ENCODE peak calls at places on chromosomes 5 and 9, in four cellular contexts. G, W, K and P are unnamed samples.
A peak's percentile ranks its signal among the peaks of the same experiment; 100 is the strongest.

GRCh38 chr9:117733465-117733864 is 29.3 kb downstream of the TLR4 start:
- DNase-seq in G (no peak), W (no peak), K (no peak), P (no peak)

GRCh38 chr5:173020154-173020581 is 36.0 kb upstream of the CREBRF start:
- DNase-seq in G (no peak), W (no peak), K (no peak), P (no peak)

GRCh38 chr5:126124706-126125345 is 298.4 kb upstream of the GRAMD2B start:
- DNase-seq in G (no peak), W (no peak), K (no peak), P (no peak)

GRCh38 chr5:149268928-149269557 is 2.6 kb upstream of the AFAP1L1 start:
- DNase-seq in G (peak; percentile 77), W (no peak), K (no peak), P (peak; percentile 49)

GRCh38 chr9:17597977-17598376 is 19.1 kb downstream of the SH3GL2 start:
- DNase-seq in G (no peak), W (no peak), K (no peak), P (no peak)

GRCh38 chr9:105089874-105090273 is 154.6 kb upstream of the SLC44A1 start:
- DNase-seq in G (no peak), W (no peak), K (no peak), P (no peak)

GRCh38 chr9:76610009-76610352 is 151.0 kb downstream of the GCNT1 start:
- DNase-seq in G (no peak), W (no peak), K (no peak), P (no peak)

GRCh38 chr9:35349287-35349990 is 140.5 kb upstream of the RUSC2 start:
- DNase-seq in G (no peak), W (no peak), K (no peak), P (no peak)

GRCh38 chr5:88952996-88953643 is 70.1 kb upstream of the MEF2C start:
- DNase-seq in G (no peak), W (no peak), K (no peak), P (no peak)

GRCh38 chr9:128825923-128826702 is 3.5 kb downstream of the SPOUT1 start:
- DNase-seq in G (peak; percentile 57), W (peak; percentile 32), K (no peak), P (no peak)

GRCh38 chr9:71073494-71073893 is 47.9 kb downstream of the TRPM3 start:
- DNase-seq in G (no peak), W (no peak), K (no peak), P (no peak)

GRCh38 chr5:154834045-154834444 is 16.4 kb downstream of the FAXDC2 start:
- DNase-seq in G (no peak), W (no peak), K (no peak), P (peak; percentile 68)

GRCh38 chr5:145978672-145979071 is 42.3 kb downstream of the SH3RF2 start:
- DNase-seq in G (no peak), W (no peak), K (no peak), P (no peak)

GRCh38 chr9:132694144-132694543 is 23.9 kb downstream of the GTF3C4 start:
- DNase-seq in G (peak; percentile 28), W (no peak), K (no peak), P (no peak)

GRCh38 chr5:112210430-112211005 is 208.6 kb downstream of the EPB41L4A start:
- DNase-seq in G (no peak), W (peak; percentile 38), K (no peak), P (peak; percentile 37)

GRCh38 chr5:87541668-87542067 is 128.9 kb upstream of the CCNH start:
- DNase-seq in G (no peak), W (no peak), K (no peak), P (no peak)

GRCh38 chr5:87541033-87541432 is 128.3 kb upstream of the CCNH start:
- DNase-seq in G (no peak), W (peak; percentile 16), K (no peak), P (no peak)

GRCh38 chr5:87536365-87536764 is 123.6 kb upstream of the CCNH start:
- DNase-seq in G (no peak), W (no peak), K (no peak), P (no peak)

GRCh38 chr5:87539839-87540238 is 127.1 kb upstream of the CCNH start:
- DNase-seq in G (no peak), W (no peak), K (no peak), P (no peak)
- TF ChIP-seq MAX in G (no peak), W (no peak), K (no peak), P (no peak)

DNA sequence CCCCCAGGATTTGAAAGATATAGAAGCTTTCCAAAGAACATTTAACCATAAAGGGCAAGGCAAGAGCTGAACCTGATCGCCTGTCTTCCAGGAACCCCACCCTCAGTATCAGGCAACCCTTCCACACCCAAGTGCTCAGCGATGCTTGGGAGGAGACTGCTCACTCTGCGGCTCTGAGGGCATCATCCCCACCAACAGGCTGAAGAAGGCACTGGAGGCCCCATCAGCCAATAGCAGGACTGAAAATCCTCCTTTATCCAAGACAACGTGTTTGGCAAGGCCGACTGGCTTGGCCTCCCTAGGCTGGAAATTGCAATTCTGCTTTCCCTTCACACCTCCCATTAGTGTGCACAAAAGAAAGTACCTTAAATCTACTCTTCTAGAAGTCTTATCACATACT is 1.4 kb upstream of the PPP2CA start:
- DNase-seq in G (peak; percentile 39), W (peak; percentile 53), K (no peak), P (peak; percentile 25)
- TF ChIP-seq CREM in G (no peak), W (no peak), K (no peak), P (no peak)

GRCh38 chr5:77168187-77168883 is 42.1 kb upstream of the PDE8B start:
- DNase-seq in G (no peak), W (no peak), K (no peak), P (no peak)
- TF ChIP-seq MAX in G (no peak), W (no peak), K (no peak), P (no peak)

GRCh38 chr9:93098236-93098946 is 2.4 kb downstream of the CARD19 start:
- DNase-seq in G (no peak), W (no peak), K (no peak), P (peak; percentile 68)
- TF ChIP-seq CREM in G (peak; percentile 21), W (no peak), K (no peak), P (no peak)

DNA sequence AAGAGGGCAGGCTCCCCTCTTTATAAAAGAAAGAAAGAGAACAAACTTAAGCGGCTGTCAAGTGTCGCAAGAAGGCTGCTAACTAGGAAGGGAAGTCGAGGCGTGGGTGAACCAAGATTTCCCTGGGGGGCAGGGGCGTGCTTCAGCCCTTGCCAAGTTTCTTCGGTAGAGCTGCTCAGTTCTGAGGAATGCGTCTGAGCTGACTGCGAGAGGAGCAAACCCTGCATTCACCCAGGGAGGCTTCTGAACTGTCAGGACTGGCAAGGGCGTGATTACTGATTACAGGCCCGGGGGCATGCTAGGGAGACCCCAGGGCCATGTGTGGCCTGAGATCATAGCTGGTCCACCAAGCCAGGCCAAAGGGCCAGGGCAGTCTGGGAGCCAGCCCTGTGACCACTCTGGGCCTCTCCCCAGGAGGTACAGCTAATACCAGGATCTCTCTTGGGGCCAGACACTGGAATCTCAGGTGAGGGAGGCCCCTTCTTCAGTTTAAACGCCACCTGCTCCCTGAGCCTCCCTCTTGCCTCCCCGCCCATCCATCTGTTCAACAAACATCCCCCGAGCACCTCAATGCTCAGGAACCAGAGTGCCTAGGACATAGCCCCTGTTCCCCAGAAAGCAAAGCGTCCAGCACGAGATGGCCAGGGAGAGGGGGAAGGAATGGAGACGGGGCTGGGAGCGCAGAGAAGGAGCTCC is 30.9 kb downstream of the SARDH start:
- DNase-seq in G (no peak), W (peak; percentile 8), K (no peak), P (no peak)
- TF ChIP-seq MAX in G (no peak), W (no peak), K (no peak), P (no peak)

GRCh38 chr9:94016744-94017143 is 61.6 kb upstream of the BARX1 start:
- DNase-seq in G (no peak), W (no peak), K (no peak), P (no peak)

GRCh38 chr9:94014845-94015244 is 59.7 kb upstream of the BARX1 start:
- DNase-seq in G (no peak), W (no peak), K (no peak), P (no peak)

GRCh38 chr9:94014066-94014654 is 59.0 kb upstream of the BARX1 start:
- DNase-seq in G (peak; percentile 50), W (no peak), K (no peak), P (peak; percentile 41)

GRCh38 chr9:94018628-94019027 is 63.5 kb upstream of the BARX1 start:
- DNase-seq in G (no peak), W (no peak), K (no peak), P (no peak)

DNA sequence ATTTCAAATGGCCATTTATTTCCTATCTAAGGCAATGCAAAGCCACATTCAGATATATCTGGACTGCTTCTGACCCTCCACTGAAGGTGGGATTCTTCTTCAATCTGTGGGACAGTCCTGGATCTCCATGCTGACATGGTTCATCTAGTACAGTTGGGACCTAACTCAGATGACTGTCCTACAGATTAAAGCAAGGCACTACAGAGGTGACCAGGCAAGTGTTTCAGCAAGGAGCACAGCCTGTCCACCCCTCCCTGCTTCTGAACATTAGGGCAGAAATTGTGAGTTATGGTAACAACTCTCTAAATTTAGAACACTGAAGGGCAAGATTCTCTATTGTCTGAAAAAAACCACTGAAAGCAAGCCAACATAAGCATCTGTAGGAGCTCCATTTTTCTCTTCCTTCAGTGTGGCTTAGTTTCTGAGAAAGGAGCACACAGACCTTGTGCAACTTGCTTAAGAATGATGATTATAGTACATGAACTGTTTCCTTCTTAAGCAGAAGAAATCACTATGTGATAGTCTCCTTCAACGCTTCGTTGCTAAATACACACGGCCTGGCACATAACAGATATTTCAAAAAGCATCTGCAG is 62.9 kb upstream of the BARX1 start:
- DNase-seq in G (no peak), W (no peak), K (no peak), P (no peak)
- TF ChIP-seq CREM in G (no peak), W (no peak), K (no peak), P (no peak)

GRCh38 chr9:1982074-1982473 is 33.1 kb upstream of the SMARCA2 start:
- DNase-seq in G (no peak), W (no peak), K (peak; percentile 13), P (no peak)
- TF ChIP-seq MAX in G (no peak), W (no peak), K (no peak), P (no peak)

DNA sequence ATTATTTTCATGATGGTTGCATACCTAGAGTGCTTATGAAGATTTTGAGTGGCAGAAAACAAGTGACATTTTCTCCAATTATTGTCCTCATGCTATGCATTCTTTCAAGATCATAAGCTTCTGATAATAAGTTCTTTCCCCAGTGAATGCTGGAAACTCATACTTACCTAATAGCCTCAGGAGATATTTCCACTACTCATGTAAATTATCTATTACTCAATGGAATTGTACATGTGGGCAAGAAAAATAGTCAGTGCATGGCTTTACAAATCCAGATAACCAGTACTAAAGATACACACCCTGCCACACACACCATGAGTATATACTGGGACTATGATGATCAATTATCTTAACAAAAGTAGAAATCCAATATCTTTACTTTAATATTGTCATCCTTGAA is 1219.5 kb upstream of the C9orf72 start:
- DNase-seq in G (no peak), W (no peak), K (no peak), P (no peak)
- TF ChIP-seq CREM in G (no peak), W (no peak), K (no peak), P (no peak)

GRCh38 chr5:74433255-74434123 is 207.0 kb downstream of the ENC1 start:
- DNase-seq in G (no peak), W (peak; percentile 16), K (peak; percentile 68), P (no peak)
- TF ChIP-seq MAX in G (no peak), W (no peak), K (no peak), P (no peak)